ENCODE peak calls at places on chromosomes 5 and 9, in seven cellular contexts. One of them, this sample, is unnamed.

GRCh38 chr9:137247135-137247915 is 3.8 kb upstream of the STPG3 start:
- DNase-seq in A549: no peak
- DNase-seq in spleen: no peak
- DNase-seq in suprapubic skin: no peak
- DNase-seq in cardiac muscle cell: no peak
- DNase-seq in AG10803: no peak
- DNase-seq in lower leg skin: no peak
- DNase-seq in this sample: no peak

GRCh38 chr5:87300744-87301143 is 33.1 kb downstream of the RASA1 start:
- DNase-seq in spleen: no peak
- DNase-seq in lower leg skin: no peak
- DNase-seq in AG10803: peak
- DNase-seq in suprapubic skin: no peak
- DNase-seq in cardiac muscle cell: peak
- DNase-seq in A549: peak
- DNase-seq in this sample: peak

GRCh38 chr5:123203105-123203794 is 114.2 kb downstream of the PRDM6 start:
- DNase-seq in cardiac muscle cell: peak
- DNase-seq in suprapubic skin: no peak
- DNase-seq in A549: no peak
- DNase-seq in AG10803: peak
- DNase-seq in lower leg skin: no peak
- DNase-seq in spleen: no peak
- DNase-seq in this sample: no peak

GRCh38 chr5:35345222-35345621 is 114.9 kb upstream of the PRLR start:
- DNase-seq in suprapubic skin: no peak
- DNase-seq in A549: peak
- DNase-seq in AG10803: no peak
- DNase-seq in spleen: no peak
- DNase-seq in lower leg skin: no peak
- DNase-seq in cardiac muscle cell: peak
- DNase-seq in this sample: no peak

GRCh38 chr9:13382595-13382994 is 103.1 kb upstream of the MPDZ start:
- DNase-seq in suprapubic skin: no peak
- DNase-seq in spleen: no peak
- DNase-seq in cardiac muscle cell: no peak
- DNase-seq in lower leg skin: no peak
- DNase-seq in AG10803: no peak
- DNase-seq in A549: no peak
- DNase-seq in this sample: no peak

GRCh38 chr5:96582343-96582742 is 79.8 kb upstream of the CAST start:
- DNase-seq in suprapubic skin: no peak
- DNase-seq in A549: no peak
- DNase-seq in spleen: no peak
- DNase-seq in cardiac muscle cell: no peak
- DNase-seq in lower leg skin: no peak
- DNase-seq in AG10803: no peak
- DNase-seq in this sample: no peak

GRCh38 chr5:93249651-93250289 is 331.2 kb downstream of the NR2F1-AS1 start:
- DNase-seq in AG10803: no peak
- DNase-seq in cardiac muscle cell: peak
- DNase-seq in lower leg skin: no peak
- DNase-seq in suprapubic skin: no peak
- DNase-seq in spleen: no peak
- DNase-seq in A549: no peak
- DNase-seq in this sample: no peak

GRCh38 chr5:78760411-78761169 is 112.0 kb upstream of the LHFPL2 start:
- DNase-seq in spleen: no peak
- DNase-seq in A549: peak
- DNase-seq in AG10803: no peak
- DNase-seq in cardiac muscle cell: no peak
- DNase-seq in lower leg skin: no peak
- DNase-seq in suprapubic skin: no peak
- DNase-seq in this sample: no peak

GRCh38 chr9:18437315-18438200 is 36.4 kb upstream of the ADAMTSL1 start:
- DNase-seq in lower leg skin: no peak
- DNase-seq in AG10803: peak
- DNase-seq in spleen: peak
- DNase-seq in cardiac muscle cell: peak
- DNase-seq in A549: no peak
- DNase-seq in suprapubic skin: no peak
- DNase-seq in this sample: no peak

GRCh38 chr9:130938184-130938651 is 829 bp downstream of the FIBCD1 start:
- DNase-seq in lower leg skin: no peak
- DNase-seq in suprapubic skin: no peak
- DNase-seq in A549: no peak
- DNase-seq in AG10803: no peak
- DNase-seq in cardiac muscle cell: no peak
- DNase-seq in spleen: no peak
- DNase-seq in this sample: no peak

GRCh38 chr5:39520232-39520572 is 95.4 kb upstream of the DAB2 start:
- DNase-seq in spleen: no peak
- DNase-seq in cardiac muscle cell: peak
- DNase-seq in AG10803: peak
- DNase-seq in lower leg skin: no peak
- DNase-seq in A549: peak
- DNase-seq in suprapubic skin: no peak
- DNase-seq in this sample: peak

GRCh38 chr5:39519566-39520231 is 94.9 kb upstream of the DAB2 start:
- DNase-seq in spleen: no peak
- DNase-seq in cardiac muscle cell: peak
- DNase-seq in AG10803: peak
- DNase-seq in lower leg skin: no peak
- DNase-seq in A549: peak
- DNase-seq in suprapubic skin: no peak
- DNase-seq in this sample: no peak

GRCh38 chr5:39521098-39521860 is 96.5 kb upstream of the DAB2 start:
- DNase-seq in suprapubic skin: no peak
- DNase-seq in AG10803: no peak
- DNase-seq in spleen: no peak
- DNase-seq in A549: no peak
- DNase-seq in cardiac muscle cell: no peak
- DNase-seq in lower leg skin: no peak
- DNase-seq in this sample: no peak

GRCh38 chr5:39518516-39518915 is 93.7 kb upstream of the DAB2 start:
- DNase-seq in A549: peak
- DNase-seq in lower leg skin: no peak
- DNase-seq in spleen: no peak
- DNase-seq in AG10803: peak
- DNase-seq in suprapubic skin: no peak
- DNase-seq in cardiac muscle cell: peak
- DNase-seq in this sample: peak

GRCh38 chr5:39517800-39518199 is 93.0 kb upstream of the DAB2 start:
- DNase-seq in AG10803: peak
- DNase-seq in spleen: no peak
- DNase-seq in lower leg skin: no peak
- DNase-seq in A549: peak
- DNase-seq in suprapubic skin: no peak
- DNase-seq in cardiac muscle cell: peak
- DNase-seq in this sample: peak
- H3K4me3 ChIP-seq in AG10803: no peak
- H3K4me3 ChIP-seq in spleen: no peak
- H3K4me3 ChIP-seq in lower leg skin: no peak
- H3K4me3 ChIP-seq in A549: no peak
- H3K4me3 ChIP-seq in suprapubic skin: no peak
- H3K4me3 ChIP-seq in cardiac muscle cell: no peak
- H3K4me3 ChIP-seq in this sample: no peak

GRCh38 chr9:15606667-15607472 is 54.0 kb downstream of the CCDC171 start:
- DNase-seq in cardiac muscle cell: peak
- DNase-seq in A549: peak
- DNase-seq in AG10803: peak
- DNase-seq in suprapubic skin: no peak
- DNase-seq in lower leg skin: no peak
- DNase-seq in spleen: no peak
- DNase-seq in this sample: peak
- TF ChIP-seq CTCF in cardiac muscle cell: peak
- TF ChIP-seq CTCF in A549: peak
- TF ChIP-seq CTCF in AG10803: peak
- TF ChIP-seq CTCF in suprapubic skin: peak
- TF ChIP-seq CTCF in lower leg skin: no peak
- TF ChIP-seq CTCF in spleen: peak
- TF ChIP-seq CTCF in this sample: peak

GRCh38 chr5:177496111-177497010 is 1.0 kb downstream of the PDLIM7 start:
- DNase-seq in A549: peak
- DNase-seq in lower leg skin: no peak
- DNase-seq in cardiac muscle cell: peak
- DNase-seq in AG10803: peak
- DNase-seq in spleen: peak
- DNase-seq in suprapubic skin: no peak
- DNase-seq in this sample: peak

GRCh38 chr5:177493795-177494355 is 3.5 kb downstream of the PDLIM7 start:
- DNase-seq in cardiac muscle cell: no peak
- DNase-seq in spleen: no peak
- DNase-seq in lower leg skin: no peak
- DNase-seq in suprapubic skin: no peak
- DNase-seq in AG10803: no peak
- DNase-seq in A549: no peak
- DNase-seq in this sample: no peak

GRCh38 chr5:177495243-177496060 is 2.0 kb downstream of the PDLIM7 start:
- DNase-seq in cardiac muscle cell: peak
- DNase-seq in suprapubic skin: no peak
- DNase-seq in lower leg skin: no peak
- DNase-seq in A549: peak
- DNase-seq in AG10803: peak
- DNase-seq in spleen: peak
- DNase-seq in this sample: peak

GRCh38 chr5:177492841-177493240 is 4.6 kb downstream of the PDLIM7 start:
- DNase-seq in A549: no peak
- DNase-seq in AG10803: no peak
- DNase-seq in suprapubic skin: no peak
- DNase-seq in lower leg skin: no peak
- DNase-seq in cardiac muscle cell: no peak
- DNase-seq in spleen: no peak
- DNase-seq in this sample: no peak

GRCh38 chr5:177494356-177495195 is 2.8 kb downstream of the PDLIM7 start:
- DNase-seq in AG10803: peak
- DNase-seq in spleen: peak
- DNase-seq in lower leg skin: no peak
- DNase-seq in cardiac muscle cell: peak
- DNase-seq in suprapubic skin: no peak
- DNase-seq in A549: peak
- DNase-seq in this sample: peak
- H3K4me3 ChIP-seq in AG10803: peak
- H3K4me3 ChIP-seq in spleen: no peak
- H3K4me3 ChIP-seq in lower leg skin: no peak
- H3K4me3 ChIP-seq in cardiac muscle cell: no peak
- H3K4me3 ChIP-seq in suprapubic skin: peak
- H3K4me3 ChIP-seq in A549: peak
- H3K4me3 ChIP-seq in this sample: peak

GRCh38 chr9:2116073-2116472 is 100.9 kb downstream of the SMARCA2 start:
- DNase-seq in spleen: no peak
- DNase-seq in A549: peak
- DNase-seq in lower leg skin: no peak
- DNase-seq in suprapubic skin: no peak
- DNase-seq in AG10803: peak
- DNase-seq in cardiac muscle cell: peak
- DNase-seq in this sample: no peak
- TF ChIP-seq CTCF in spleen: peak
- TF ChIP-seq CTCF in A549: peak
- TF ChIP-seq CTCF in lower leg skin: no peak
- TF ChIP-seq CTCF in suprapubic skin: peak
- TF ChIP-seq CTCF in AG10803: peak
- TF ChIP-seq CTCF in cardiac muscle cell: peak
- TF ChIP-seq CTCF in this sample: peak

DNA sequence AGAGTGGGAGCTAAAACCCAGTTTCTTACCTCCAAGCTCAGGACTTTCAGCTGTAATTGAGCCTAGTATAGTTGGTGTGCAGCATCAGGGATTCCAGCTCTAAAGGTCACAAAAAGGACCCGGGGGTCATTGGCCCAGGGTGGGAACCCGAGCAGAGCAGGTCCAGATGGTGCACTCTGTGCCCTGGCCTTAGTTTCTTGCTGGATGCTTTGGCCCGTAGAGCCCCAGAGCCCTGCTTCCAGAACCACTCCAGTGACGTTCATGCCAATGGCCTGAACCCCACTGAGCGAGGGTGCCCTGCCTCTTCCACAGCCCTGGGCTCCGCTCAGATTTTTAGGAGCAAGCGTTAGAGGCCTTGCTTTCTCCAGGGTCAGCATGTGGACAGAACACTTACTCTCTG is 8.2 kb downstream of the SLC22A5 start:
- DNase-seq in spleen: no peak
- DNase-seq in AG10803: no peak
- DNase-seq in A549: no peak
- DNase-seq in suprapubic skin: no peak
- DNase-seq in cardiac muscle cell: no peak
- DNase-seq in lower leg skin: no peak
- DNase-seq in this sample: no peak
- H3K4me3 ChIP-seq in spleen: no peak
- H3K4me3 ChIP-seq in AG10803: no peak
- H3K4me3 ChIP-seq in A549: no peak
- H3K4me3 ChIP-seq in suprapubic skin: no peak
- H3K4me3 ChIP-seq in cardiac muscle cell: no peak
- H3K4me3 ChIP-seq in lower leg skin: no peak
- H3K4me3 ChIP-seq in this sample: no peak

DNA sequence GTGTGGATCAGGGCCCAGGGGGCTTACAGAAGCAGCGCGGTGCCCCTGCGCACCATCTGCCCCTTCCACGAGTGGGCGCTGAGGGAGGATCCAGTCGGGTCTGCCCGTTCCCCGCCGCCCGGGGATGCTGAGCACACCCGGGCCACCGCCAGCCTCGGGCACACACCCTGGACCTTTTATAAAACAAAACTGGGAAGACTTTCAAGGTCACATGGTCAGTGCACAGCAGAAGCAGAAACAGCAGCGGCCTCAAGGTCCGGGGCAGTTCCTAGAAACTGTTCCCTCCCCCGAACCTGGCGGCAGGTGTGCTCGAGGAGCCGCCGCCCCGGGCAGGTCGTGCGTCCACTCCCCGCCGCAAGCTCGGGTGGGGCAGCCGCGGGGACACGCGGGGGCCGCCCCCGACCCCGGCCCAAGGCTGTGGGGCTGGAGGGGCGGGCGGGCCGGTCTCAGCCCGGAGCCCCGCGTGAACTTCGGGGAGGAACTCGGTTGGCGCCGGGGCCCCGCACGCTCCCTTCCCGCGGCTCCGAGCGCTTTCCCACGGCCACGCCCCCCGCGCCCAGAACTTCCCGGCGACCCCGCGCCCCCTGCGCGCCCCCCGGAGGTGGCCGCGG is 619 bp upstream of the PPP1R26 start:
- DNase-seq in cardiac muscle cell: peak
- DNase-seq in A549: peak
- DNase-seq in spleen: peak
- DNase-seq in lower leg skin: no peak
- DNase-seq in AG10803: peak
- DNase-seq in suprapubic skin: no peak
- DNase-seq in this sample: no peak
- TF ChIP-seq CTCF in cardiac muscle cell: peak
- TF ChIP-seq CTCF in A549: peak
- TF ChIP-seq CTCF in spleen: no peak
- TF ChIP-seq CTCF in lower leg skin: no peak
- TF ChIP-seq CTCF in AG10803: peak
- TF ChIP-seq CTCF in suprapubic skin: no peak
- TF ChIP-seq CTCF in this sample: no peak

DNA sequence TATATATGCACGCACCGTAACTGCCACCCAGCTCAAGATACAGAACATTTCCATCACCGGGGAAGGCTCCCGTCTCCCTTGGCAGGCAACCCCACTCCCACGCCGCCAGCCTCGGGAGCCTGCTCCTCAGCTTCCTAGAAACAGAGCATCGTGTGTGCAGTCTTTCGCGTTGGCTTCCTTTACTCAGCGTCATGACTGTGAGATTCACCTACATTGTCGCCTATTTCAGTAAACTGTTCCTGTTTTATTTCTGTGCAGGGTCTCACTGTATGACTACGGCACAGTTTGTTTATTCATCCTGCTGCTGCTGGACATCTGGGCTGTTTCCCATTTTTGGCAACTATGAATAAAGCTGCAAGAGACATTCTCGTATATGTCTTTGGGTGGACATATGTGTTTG is 90.7 kb downstream of the STK10 start:
- DNase-seq in spleen: no peak
- DNase-seq in A549: no peak
- DNase-seq in lower leg skin: no peak
- DNase-seq in AG10803: no peak
- DNase-seq in suprapubic skin: no peak
- DNase-seq in cardiac muscle cell: peak
- DNase-seq in this sample: no peak
- H3K4me3 ChIP-seq in spleen: no peak
- H3K4me3 ChIP-seq in A549: no peak
- H3K4me3 ChIP-seq in lower leg skin: no peak
- H3K4me3 ChIP-seq in AG10803: no peak
- H3K4me3 ChIP-seq in suprapubic skin: no peak
- H3K4me3 ChIP-seq in cardiac muscle cell: no peak
- H3K4me3 ChIP-seq in this sample: no peak

This sample was measured in HFF-Myc.